ENCODE peak calls at places on chromosomes 12 and 14, in four cellular contexts. V is astrocyte of the hippocampus, O is NCI-H460, C is DMS79. L is an unnamed sample.

GRCh38 chr14:55874785-55875184 is 243.4 kb upstream of the PELI2 start:
- DNase-seq in V (no peak), C (no peak), O (no peak), L (no peak)

GRCh38 chr14:99036594-99037293 is 235.3 kb downstream of the BCL11B start:
- DNase-seq in O (no peak), V (no peak), C (no peak), L (no peak)

GRCh38 chr14:56331815-56332214 is 213.6 kb downstream of the PELI2 start:
- DNase-seq in O (no peak), V (no peak), C (no peak), L (no peak)

GRCh38 chr12:117907108-117907689 is 61.6 kb downstream of the KSR2 start:
- DNase-seq in O (no peak), V (no peak), C (no peak), L (no peak)

GRCh38 chr14:89365071-89365801 is 51.8 kb downstream of the FOXN3 start:
- DNase-seq in C (no peak), O (no peak), V (no peak), L (no peak)

GRCh38 chr14:104797112-104798044 is 1.8 kb upstream of the AKT1 start:
- DNase-seq in V (no peak), O (no peak), C (no peak), L (no peak)

GRCh38 chr12:79367016-79367575 is 323.7 kb downstream of the PAWR start:
- DNase-seq in O (no peak), C (no peak), V (no peak), L (no peak)

GRCh38 chr12:11307143-11307542 is 3.1 kb downstream of the PRB4 start:
- DNase-seq in C (no peak), V (no peak), O (no peak), L (no peak)

GRCh38 chr14:63470877-63471565 is 72.2 kb downstream of the PPP2R5E start:
- DNase-seq in O (peak; percentile 49), V (no peak), C (no peak), L (peak; percentile 95)

GRCh38 chr12:48422060-48422459 is 50.3 kb upstream of the ANP32D start:
- DNase-seq in C (no peak), V (no peak), O (no peak), L (no peak)

L was measured in renal cortical epithelial cell.